ENCODE peak calls at places on chromosomes 7 and 10, in ten cellular contexts. E, F, R, Q, J, O, N, S, B and Y are unnamed samples.
A peak's percentile ranks its signal among the peaks of the same experiment; 100 is the strongest.

GRCh38 chr7:91473619-91474018 is 209.4 kb downstream of the FZD1 start:
- DNase-seq in E (no peak), F (no peak), R (no peak), Q (no peak), J (no peak), O (no peak), N (no peak), S (no peak), B (no peak), Y (no peak)

GRCh38 chr10:128852449-128852848 is 614.6 kb upstream of the MGMT start:
- DNase-seq in E (no peak), F (no peak), R (no peak), Q (no peak), J (no peak), O (no peak), N (no peak), S (no peak), B (no peak), Y (no peak)

GRCh38 chr7:39084344-39084743 is 106.6 kb downstream of the POU6F2 start:
- DNase-seq in E (no peak), F (no peak), R (no peak), Q (no peak), J (no peak), O (no peak), N (no peak), S (no peak), B (no peak), Y (no peak)

GRCh38 chr10:26779176-26779860 is 81.4 kb downstream of the ABI1 start:
- DNase-seq in E (no peak), F (no peak), R (no peak), Q (no peak), J (peak; percentile 41), O (no peak), N (no peak), S (no peak), B (no peak), Y (no peak)

GRCh38 chr10:104498345-104498955 is 142.6 kb upstream of the SORCS3 start:
- DNase-seq in E (no peak), F (no peak), R (no peak), Q (no peak), J (no peak), O (no peak), N (no peak), S (no peak), B (no peak), Y (no peak)

GRCh38 chr10:101094113-101094512 is 32.3 kb downstream of the KAZALD1 start:
- DNase-seq in E (no peak), F (no peak), R (no peak), Q (no peak), J (no peak), O (no peak), N (no peak), S (no peak), B (no peak), Y (no peak)

GRCh38 chr7:116089293-116089692 is 58.7 kb upstream of the TFEC start:
- DNase-seq in E (no peak), F (no peak), R (no peak), Q (no peak), J (no peak), O (no peak), N (peak; percentile 70), S (no peak), B (no peak), Y (no peak)

GRCh38 chr7:23356726-23357125 is 57.6 kb downstream of the MALSU1 start:
- DNase-seq in E (no peak), F (no peak), R (no peak), Q (no peak), J (no peak), O (no peak), N (peak; percentile 82), S (no peak), B (no peak), Y (no peak)

GRCh38 chr7:142796001-142796500 is 25.3 kb downstream of the PRSS2 start:
- DNase-seq in E (no peak), F (no peak), R (no peak), Q (no peak), J (no peak), O (no peak), N (no peak), S (no peak), B (no peak), Y (no peak)

GRCh38 chr10:43863859-43864591 is 215.3 kb upstream of the ZNF32 start:
- DNase-seq in E (peak; percentile 63), F (peak; percentile 44), R (no peak), Q (no peak), J (peak; percentile 49), O (peak; percentile 57), N (peak; percentile 94), S (peak; percentile 59), B (peak; percentile 63), Y (no peak)

GRCh38 chr7:23486002-23486773 is 15.9 kb upstream of the IGF2BP3 start:
- DNase-seq in E (no peak), F (no peak), R (no peak), Q (no peak), J (no peak), O (no peak), N (no peak), S (no peak), B (no peak), Y (no peak)

GRCh38 chr10:107814865-107815487 is 650.5 kb upstream of the SORCS1 start:
- DNase-seq in E (peak; percentile 35), F (peak; percentile 63), R (no peak), Q (peak; percentile 34), J (peak; percentile 72), O (peak; percentile 20), N (peak; percentile 70), S (peak; percentile 37), B (no peak), Y (peak; percentile 38)
- TF ChIP-seq CTCF in E (peak; percentile 52), F (peak; percentile 69), R (peak; percentile 8), Q (peak; percentile 86), J (peak; percentile 60), O (peak; percentile 67), N (peak; percentile 79), S (peak; percentile 53), B (no peak), Y (peak; percentile 79)

GRCh38 chr7:71131256-71131752 is 640 bp upstream of the GALNT17 start:
- DNase-seq in E (peak; percentile 68), F (peak; percentile 62), R (no peak), Q (no peak), J (peak; percentile 20), O (no peak), N (peak; percentile 4), S (no peak), B (peak; percentile 50), Y (no peak)
- TF ChIP-seq CTCF in E (no peak), F (no peak), R (peak; percentile 36), Q (no peak), J (no peak), O (no peak), N (no peak), S (no peak), B (no peak), Y (no peak)

GRCh38 chr10:112136816-112137215 is 46.7 kb downstream of the GPAM start:
- DNase-seq in E (no peak), F (no peak), R (no peak), Q (no peak), J (no peak), O (no peak), N (no peak), S (no peak), B (no peak), Y (no peak)

GRCh38 chr10:112139176-112139575 is 44.4 kb downstream of the GPAM start:
- DNase-seq in E (no peak), F (no peak), R (no peak), Q (no peak), J (no peak), O (no peak), N (no peak), S (no peak), B (no peak), Y (no peak)

GRCh38 chr10:112140110-112140755 is 43.3 kb downstream of the GPAM start:
- DNase-seq in E (peak; percentile 51), F (peak; percentile 69), R (no peak), Q (peak; percentile 18), J (peak; percentile 81), O (peak; percentile 65), N (peak; percentile 79), S (peak; percentile 63), B (peak; percentile 78), Y (peak; percentile 73)

GRCh38 chr10:112135604-112136003 is 48.0 kb downstream of the GPAM start:
- DNase-seq in E (no peak), F (no peak), R (no peak), Q (no peak), J (no peak), O (no peak), N (no peak), S (no peak), B (no peak), Y (no peak)

GRCh38 chr10:112137381-112137987 is 46.1 kb downstream of the GPAM start:
- DNase-seq in E (peak; percentile 55), F (peak; percentile 61), R (no peak), Q (peak; percentile 14), J (peak; percentile 77), O (peak; percentile 69), N (peak; percentile 73), S (peak; percentile 55), B (peak; percentile 78), Y (peak; percentile 74)
- TF ChIP-seq CTCF in E (peak; percentile 85), F (peak; percentile 79), R (peak; percentile 61), Q (peak; percentile 93), J (peak; percentile 94), O (peak; percentile 90), N (peak; percentile 97), S (peak; percentile 83), B (peak; percentile 66), Y (peak; percentile 87)

GRCh38 chr10:119178371-119179119 is at the start of gene PRDX3:
- DNase-seq in E (peak; percentile 95), F (peak; percentile 94), R (peak; percentile 72), Q (peak; percentile 52), J (peak; percentile 94), O (peak; percentile 95), N (peak; percentile 90), S (peak; percentile 88), B (peak; percentile 95), Y (peak; percentile 94)
- TF ChIP-seq CTCF in E (peak; percentile 12), F (no peak), R (peak; percentile 13), Q (no peak), J (no peak), O (peak; percentile 37), N (no peak), S (no peak), B (peak; percentile 6), Y (no peak)